ENCODE peak calls at places on chromosome 18, in four cellular contexts. One of them, this sample, is unnamed.
A peak's percentile ranks its signal among the peaks of the same experiment; 100 is the strongest.

GRCh38 chr18:22838221-22838620 is 94.9 kb upstream of the RBBP8 start:
- DNase-seq in activated naive CD4-positive, alpha-beta T cell: no peak
- DNase-seq in stimulated activated CD8-positive, alpha-beta memory T cell treated with anti-CD3 and anti-CD28 coated beads, Interleukin-15, amount 100 ng/mL, for 24 hours: no peak
- DNase-seq in iris pigment epithelial cell: no peak
- DNase-seq in this sample: no peak

GRCh38 chr18:22778996-22779395 is 154.1 kb upstream of the RBBP8 start:
- DNase-seq in stimulated activated CD8-positive, alpha-beta memory T cell treated with anti-CD3 and anti-CD28 coated beads, Interleukin-15, amount 100 ng/mL, for 24 hours: no peak
- DNase-seq in iris pigment epithelial cell: no peak
- DNase-seq in activated naive CD4-positive, alpha-beta T cell: no peak
- DNase-seq in this sample: peak; percentile 71

GRCh38 chr18:57035590-57035989 is 111.3 kb upstream of the BOD1L2 start:
- DNase-seq in iris pigment epithelial cell: no peak
- DNase-seq in activated naive CD4-positive, alpha-beta T cell: no peak
- DNase-seq in stimulated activated CD8-positive, alpha-beta memory T cell treated with anti-CD3 and anti-CD28 coated beads, Interleukin-15, amount 100 ng/mL, for 24 hours: no peak
- DNase-seq in this sample: no peak

GRCh38 chr18:63472380-63472779 is 4.4 kb upstream of the SERPINB5 start:
- DNase-seq in iris pigment epithelial cell: no peak
- DNase-seq in activated naive CD4-positive, alpha-beta T cell: no peak
- DNase-seq in stimulated activated CD8-positive, alpha-beta memory T cell treated with anti-CD3 and anti-CD28 coated beads, Interleukin-15, amount 100 ng/mL, for 24 hours: no peak
- DNase-seq in this sample: no peak

GRCh38 chr18:66894851-66895250 is 291.0 kb upstream of the CDH19 start:
- DNase-seq in iris pigment epithelial cell: no peak
- DNase-seq in activated naive CD4-positive, alpha-beta T cell: no peak
- DNase-seq in stimulated activated CD8-positive, alpha-beta memory T cell treated with anti-CD3 and anti-CD28 coated beads, Interleukin-15, amount 100 ng/mL, for 24 hours: no peak
- DNase-seq in this sample: peak; percentile 41

GRCh38 chr18:10995576-10995975 is 153.8 kb downstream of the PIEZO2 start:
- DNase-seq in iris pigment epithelial cell: no peak
- DNase-seq in stimulated activated CD8-positive, alpha-beta memory T cell treated with anti-CD3 and anti-CD28 coated beads, Interleukin-15, amount 100 ng/mL, for 24 hours: no peak
- DNase-seq in activated naive CD4-positive, alpha-beta T cell: no peak
- DNase-seq in this sample: no peak

GRCh38 chr18:50115095-50115494 is 79.9 kb downstream of the MYO5B start:
- DNase-seq in stimulated activated CD8-positive, alpha-beta memory T cell treated with anti-CD3 and anti-CD28 coated beads, Interleukin-15, amount 100 ng/mL, for 24 hours: no peak
- DNase-seq in activated naive CD4-positive, alpha-beta T cell: no peak
- DNase-seq in iris pigment epithelial cell: peak; percentile 58
- DNase-seq in this sample: no peak

GRCh38 chr18:75003089-75003488 is 205.8 kb downstream of the PTGR3 start:
- DNase-seq in iris pigment epithelial cell: no peak
- DNase-seq in activated naive CD4-positive, alpha-beta T cell: no peak
- DNase-seq in stimulated activated CD8-positive, alpha-beta memory T cell treated with anti-CD3 and anti-CD28 coated beads, Interleukin-15, amount 100 ng/mL, for 24 hours: no peak
- DNase-seq in this sample: no peak

GRCh38 chr18:47490882-47491281 is 239.4 kb upstream of the SKOR2 start:
- DNase-seq in iris pigment epithelial cell: no peak
- DNase-seq in stimulated activated CD8-positive, alpha-beta memory T cell treated with anti-CD3 and anti-CD28 coated beads, Interleukin-15, amount 100 ng/mL, for 24 hours: no peak
- DNase-seq in activated naive CD4-positive, alpha-beta T cell: no peak
- DNase-seq in this sample: no peak

GRCh38 chr18:22335644-22336275 is 82.0 kb downstream of the CTAGE1 start:
- DNase-seq in iris pigment epithelial cell: no peak
- DNase-seq in activated naive CD4-positive, alpha-beta T cell: no peak
- DNase-seq in stimulated activated CD8-positive, alpha-beta memory T cell treated with anti-CD3 and anti-CD28 coated beads, Interleukin-15, amount 100 ng/mL, for 24 hours: no peak
- DNase-seq in this sample: no peak

GRCh38 chr18:62420513-62421209 is 95.6 kb downstream of the TNFRSF11A start:
- DNase-seq in iris pigment epithelial cell: peak; percentile 84
- DNase-seq in stimulated activated CD8-positive, alpha-beta memory T cell treated with anti-CD3 and anti-CD28 coated beads, Interleukin-15, amount 100 ng/mL, for 24 hours: peak; percentile 11
- DNase-seq in activated naive CD4-positive, alpha-beta T cell: peak; percentile 4
- DNase-seq in this sample: no peak

GRCh38 chr18:45571714-45572113 is 43.6 kb upstream of the SLC14A2 start:
- DNase-seq in iris pigment epithelial cell: no peak
- DNase-seq in activated naive CD4-positive, alpha-beta T cell: no peak
- DNase-seq in stimulated activated CD8-positive, alpha-beta memory T cell treated with anti-CD3 and anti-CD28 coated beads, Interleukin-15, amount 100 ng/mL, for 24 hours: no peak
- DNase-seq in this sample: no peak

This sample was measured in NCI-H345.